ENCODE peak calls at places on chromosome 19, in nine cellular contexts. H is cardiac fibroblast, Z is fibroblast of pulmonary artery, B is AG04450, E is fibroblast of mammary gland, W is mucosa of descending colon, U is psoas muscle, Y is epithelial cell of esophagus, N is transverse colon. X is an unnamed sample.

GRCh38 chr19:56138069-56138468 is 3.0 kb upstream of the ZNF444 start:
- DNase-seq in H (peak; percentile 40), Z (peak; percentile 42), B (no peak), E (no peak), W (no peak), U (no peak), Y (no peak), N (no peak), X (no peak)

GRCh38 chr19:33226550-33227241 is 1.0 kb upstream of the SLC7A10 start:
- DNase-seq in H (peak; percentile 59), Z (no peak), B (no peak), E (no peak), W (no peak), U (no peak), Y (no peak), N (peak; percentile 29), X (no peak)

GRCh38 chr19:46840157-46840942 is 10.3 kb downstream of the AP2S1 start:
- DNase-seq in H (peak; percentile 77), Z (peak; percentile 78), B (no peak), E (peak; percentile 71), W (no peak), U (peak; percentile 39), Y (peak; percentile 74), N (peak; percentile 51), X (peak; percentile 81)

GRCh38 chr19:47610902-47611301 is 2.0 kb downstream of the BICRA start:
- DNase-seq in H (no peak), Z (no peak), B (no peak), E (no peak), W (no peak), U (no peak), Y (no peak), N (peak; percentile 32), X (no peak)

GRCh38 chr19:33547676-33548075 is 26.1 kb upstream of the PEPD start:
- DNase-seq in H (no peak), Z (no peak), B (no peak), E (no peak), W (no peak), U (no peak), Y (no peak), N (no peak), X (no peak)

GRCh38 chr19:51467864-51468544 is 9.8 kb upstream of the SIGLEC8 start:
- DNase-seq in H (no peak), Z (no peak), B (no peak), E (no peak), W (no peak), U (no peak), Y (no peak), N (no peak), X (no peak)

GRCh38 chr19:7983995-7984837 is 21.2 kb downstream of the ELAVL1 start:
- DNase-seq in H (no peak), Z (no peak), B (no peak), E (no peak), W (peak; percentile 31), U (no peak), Y (peak; percentile 34), N (no peak), X (no peak)

GRCh38 chr19:3645067-3645396 is 18.4 kb upstream of the CACTIN start:
- DNase-seq in H (no peak), Z (no peak), B (no peak), E (no peak), W (no peak), U (no peak), Y (no peak), N (no peak), X (no peak)

GRCh38 chr19:47471733-47472457 is at the start of gene SLC8A2:
- DNase-seq in H (peak; percentile 85), Z (peak; percentile 79), B (peak; percentile 54), E (peak; percentile 63), W (no peak), U (peak; percentile 43), Y (peak; percentile 65), N (peak; percentile 60), X (peak; percentile 65)

GRCh38 chr19:31975461-31975860 is 369.9 kb upstream of the ZNF507 start:
- DNase-seq in H (no peak), Z (no peak), B (no peak), E (no peak), W (no peak), U (no peak), Y (no peak), N (no peak), X (no peak)

GRCh38 chr19:15436826-15437110 is 13.0 kb downstream of the WIZ start:
- DNase-seq in H (no peak), Z (no peak), B (no peak), E (no peak), W (no peak), U (no peak), Y (no peak), N (no peak), X (no peak)

GRCh38 chr19:39238944-39239343 is 5.9 kb downstream of the IFNL3 start:
- DNase-seq in H (no peak), Z (no peak), B (no peak), E (no peak), W (no peak), U (no peak), Y (no peak), N (no peak), X (no peak)

GRCh38 chr19:2455481-2456300 is 1.1 kb downstream of the LMNB2 start:
- DNase-seq in H (no peak), Z (no peak), B (no peak), E (no peak), W (peak; percentile 82), U (peak; percentile 40), Y (peak; percentile 25), N (peak; percentile 61), X (peak; percentile 66)

GRCh38 chr19:57436392-57436791 is 1.3 kb downstream of the ZNF749 start:
- DNase-seq in H (no peak), Z (no peak), B (no peak), E (no peak), W (no peak), U (no peak), Y (no peak), N (no peak), X (no peak)

GRCh38 chr19:45764947-45765346 is 4.1 kb downstream of the SIX5 start:
- DNase-seq in H (no peak), Z (no peak), B (no peak), E (no peak), W (no peak), U (no peak), Y (no peak), N (no peak), X (no peak)

GRCh38 chr19:8352134-8352827 is 9.2 kb upstream of the KANK3 start:
- DNase-seq in H (peak; percentile 61), Z (peak; percentile 71), B (no peak), E (no peak), W (peak; percentile 10), U (no peak), Y (no peak), N (no peak), X (no peak)

GRCh38 chr19:50893047-50893737 is 18.0 kb downstream of the KLK4 start:
- DNase-seq in H (no peak), Z (no peak), B (no peak), E (peak; percentile 5), W (no peak), U (no peak), Y (no peak), N (no peak), X (no peak)

GRCh38 chr19:55308281-55308680 is 16.9 kb downstream of the TMEM150B start:
- DNase-seq in H (no peak), Z (no peak), B (no peak), E (no peak), W (no peak), U (no peak), Y (no peak), N (no peak), X (no peak)

GRCh38 chr19:48391100-48392005 is at the start of gene KDELR1:
- DNase-seq in H (peak; percentile 83), Z (peak; percentile 75), B (no peak), E (peak; percentile 62), W (peak; percentile 85), U (peak; percentile 70), Y (peak; percentile 73), N (peak; percentile 82), X (peak; percentile 60)

GRCh38 chr19:30450945-30451344 is 78.8 kb downstream of the ZNF536 start:
- DNase-seq in H (no peak), Z (no peak), B (no peak), E (no peak), W (no peak), U (no peak), Y (no peak), N (no peak), X (peak; percentile 36)

GRCh38 chr19:57068921-57069697 is 50.7 kb upstream of the USP29 start:
- DNase-seq in H (no peak), Z (no peak), B (no peak), E (no peak), W (no peak), U (no peak), Y (no peak), N (no peak), X (no peak)

GRCh38 chr19:49421039-49421877 is 2.0 kb downstream of the PTH2 start:
- DNase-seq in H (peak; percentile 75), Z (peak; percentile 72), B (no peak), E (peak; percentile 30), W (no peak), U (peak; percentile 62), Y (peak; percentile 58), N (peak; percentile 42), X (peak; percentile 34)
- H3K4me3 ChIP-seq in H (no peak overlapping the region), Z (no peak overlapping the region), B (no peak overlapping the region), E (no peak overlapping the region), W (no peak overlapping the region), U (peak overlapping the region; percentile 49), Y (no peak overlapping the region), N (no peak overlapping the region), X (no peak overlapping the region)

DNA sequence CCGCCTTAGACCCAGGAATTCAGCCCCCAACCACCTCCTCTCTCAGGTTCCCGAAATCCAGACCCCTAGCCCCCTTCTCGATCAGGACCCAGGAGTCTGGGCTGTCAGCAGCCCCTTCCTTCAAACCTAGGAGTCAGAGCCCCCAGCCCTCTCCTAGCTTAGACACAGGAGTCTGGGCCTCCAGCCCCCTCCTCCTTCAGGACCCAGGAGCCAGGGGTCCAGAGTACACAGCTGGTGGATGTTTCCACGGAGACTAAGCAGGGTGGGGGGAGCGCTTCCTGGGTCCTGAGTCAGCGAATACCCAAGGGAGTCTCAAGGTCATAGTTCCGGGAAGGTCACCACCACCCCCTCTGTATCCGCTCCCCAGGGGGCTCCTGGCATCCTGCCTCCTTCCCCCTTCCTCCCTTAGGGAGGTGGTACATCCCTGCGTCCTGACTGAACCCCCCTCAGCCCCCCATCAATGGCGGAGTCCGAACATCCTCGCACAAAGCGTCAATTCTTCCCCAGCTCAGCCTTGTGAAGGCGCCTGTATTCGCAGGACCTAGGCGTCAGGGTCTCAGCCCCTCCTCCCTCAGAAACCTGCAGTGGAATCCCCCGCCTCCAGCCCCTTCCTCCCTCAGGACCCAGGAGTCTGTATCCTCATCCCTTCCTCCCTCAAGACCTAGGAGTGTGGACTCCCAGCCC is 4.6 kb downstream of the CADM4 start:
- DNase-seq in H (peak; percentile 29), Z (peak; percentile 24), B (no peak), E (peak; percentile 47), W (no peak), U (no peak), Y (no peak), N (no peak), X (no peak)
- H3K4me3 ChIP-seq in H (no peak overlapping the region), Z (peak overlapping the region; percentile 14), B (peak overlapping the region; percentile 17), E (no peak overlapping the region), W (no peak overlapping the region), U (no peak overlapping the region), Y (no peak overlapping the region), N (no peak overlapping the region), X (no peak overlapping the region)

GRCh38 chr19:41532526-41532925 is 43.4 kb upstream of the CEACAM21 start:
- DNase-seq in H (no peak), Z (no peak), B (no peak), E (no peak), W (no peak), U (no peak), Y (no peak), N (no peak), X (no peak)
- H3K4me3 ChIP-seq in H (no peak overlapping the region), Z (no peak overlapping the region), B (no peak overlapping the region), E (no peak overlapping the region), W (no peak overlapping the region), U (peak overlapping the region; percentile 45), Y (no peak overlapping the region), N (no peak overlapping the region), X (no peak overlapping the region)

GRCh38 chr19:41688687-41689086 is 617 bp upstream of the CEACAM7 start:
- DNase-seq in H (no peak), Z (no peak), B (no peak), E (no peak), W (no peak), U (no peak), Y (no peak), N (no peak), X (no peak)
- H3K4me3 ChIP-seq in H (no peak overlapping the region), Z (no peak overlapping the region), B (no peak overlapping the region), E (no peak overlapping the region), W (no peak overlapping the region), U (no peak overlapping the region), Y (no peak overlapping the region), N (no peak overlapping the region), X (no peak overlapping the region)